ENCODE peak calls at places on chromosomes 2 and 18, in five cellular contexts. Q is GM10248, W is right lobe of liver, I is tibial nerve, V is HFFc6. P is an unnamed sample.

GRCh38 chr2:5946210-5947118 is 254.3 kb downstream of the SOX11 start:
- DNase-seq in Q (no peak), W (no peak), I (no peak), V (no peak), P (no peak)

GRCh38 chr2:105777071-105777482 is 32.4 kb downstream of the NCK2 start:
- DNase-seq in Q (no peak), W (no peak), I (no peak), V (no peak), P (no peak)

GRCh38 chr2:112154246-112155110 is 16.3 kb downstream of the FBLN7 start:
- DNase-seq in Q (no peak), W (no peak), I (no peak), V (no peak), P (no peak)

GRCh38 chr2:1162768-1163584 is 212.3 kb downstream of the SNTG2 start:
- DNase-seq in Q (no peak), W (no peak), I (no peak), V (no peak), P (no peak)

GRCh38 chr2:106562232-106562631 is 75.1 kb downstream of the CD8B2 start:
- DNase-seq in Q (no peak), W (no peak), I (no peak), V (no peak), P (no peak)

GRCh38 chr2:30332791-30333453 is 101.6 kb downstream of the LBH start:
- DNase-seq in Q (peak; percentile 68), W (no peak), I (no peak), V (no peak), P (peak; percentile 67)

GRCh38 chr2:166334800-166335199 is 40.9 kb downstream of the SCN9A start:
- DNase-seq in Q (no peak), W (no peak), I (no peak), V (no peak), P (no peak)

GRCh38 chr18:70405051-70405450 is 116.2 kb downstream of the SOCS6 start:
- DNase-seq in Q (no peak), W (no peak), I (no peak), V (no peak), P (no peak)

GRCh38 chr2:134011936-134012586 is 241.8 kb upstream of the MGAT5 start:
- DNase-seq in Q (no peak), W (no peak), I (no peak), V (no peak), P (no peak)

GRCh38 chr18:23043803-23044376 is 91.4 kb upstream of the CABLES1 start:
- DNase-seq in Q (no peak), W (no peak), I (no peak), V (no peak), P (no peak)

GRCh38 chr2:205763708-205764501 is 81.6 kb downstream of the NRP2 start:
- DNase-seq in Q (peak; percentile 46), W (no peak), I (peak; percentile 45), V (peak; percentile 89), P (peak; percentile 27)

GRCh38 chr2:1750270-1750934 is 6.1 kb upstream of the PXDN start:
- DNase-seq in Q (no peak), W (no peak), I (no peak), V (no peak), P (no peak)

GRCh38 chr2:181892795-181893435 is 1.4 kb downstream of the ITPRID2 start:
- DNase-seq in Q (no peak), W (no peak), I (no peak), V (peak; percentile 59), P (no peak)

GRCh38 chr2:130759906-130760753 is 4.8 kb downstream of the AMER3 start:
- DNase-seq in Q (no peak), W (no peak), I (no peak), V (no peak), P (no peak)

GRCh38 chr2:240713928-240714746 is 22.5 kb downstream of the AQP12A start:
- DNase-seq in Q (no peak), W (no peak), I (no peak), V (no peak), P (no peak)

GRCh38 chr2:83967854-83968253 is 491.2 kb downstream of the SUCLG1 start:
- DNase-seq in Q (no peak), W (no peak), I (no peak), V (no peak), P (no peak)

GRCh38 chr2:159243521-159243920 is 43.0 kb downstream of the WDSUB1 start:
- DNase-seq in Q (no peak), W (no peak), I (no peak), V (no peak), P (no peak)

GRCh38 chr2:94986392-94986963 is 39.0 kb upstream of the MAL start:
- DNase-seq in Q (peak; percentile 67), W (peak; percentile 41), I (peak; percentile 43), V (peak; percentile 62), P (peak; percentile 66)

GRCh38 chr18:76874643-76875389 is 52.5 kb downstream of the ZNF236 start:
- DNase-seq in Q (no peak), W (no peak), I (no peak), V (no peak), P (no peak)

GRCh38 chr2:232368311-232368731 is 10.2 kb upstream of the ALPP start:
- DNase-seq in Q (no peak), W (no peak), I (no peak), V (no peak), P (no peak)

GRCh38 chr2:105243961-105244360 is 2.4 kb downstream of the GPR45 start:
- DNase-seq in Q (no peak), W (no peak), I (no peak), V (no peak), P (no peak)

GRCh38 chr2:150392614-150393013 is 94.9 kb downstream of the RND3 start:
- DNase-seq in Q (no peak), W (no peak), I (no peak), V (no peak), P (no peak)

GRCh38 chr2:223537669-223538601 is 64.2 kb downstream of the SCG2 start:
- DNase-seq in Q (no peak), W (no peak), I (no peak), V (no peak), P (no peak)
- TF ChIP-seq CTCF in Q (no peak), W (no peak), I (no peak), V (no peak), P (no peak)

GRCh38 chr2:63054812-63055509 is 4.3 kb downstream of the OTX1 start:
- DNase-seq in Q (peak; percentile 16), W (no peak), I (no peak), V (no peak), P (peak; percentile 24)

GRCh38 chr2:63052411-63053234 is 2.0 kb downstream of the OTX1 start:
- DNase-seq in Q (no peak), W (no peak), I (no peak), V (no peak), P (peak; percentile 25)

GRCh38 chr2:63055510-63056308 is 5.1 kb downstream of the OTX1 start:
- DNase-seq in Q (peak; percentile 28), W (peak; percentile 20), I (no peak), V (no peak), P (peak; percentile 29)

GRCh38 chr2:63053235-63053888 is 2.7 kb downstream of the OTX1 start:
- DNase-seq in Q (peak; percentile 21), W (no peak), I (no peak), V (no peak), P (peak; percentile 32)

DNA sequence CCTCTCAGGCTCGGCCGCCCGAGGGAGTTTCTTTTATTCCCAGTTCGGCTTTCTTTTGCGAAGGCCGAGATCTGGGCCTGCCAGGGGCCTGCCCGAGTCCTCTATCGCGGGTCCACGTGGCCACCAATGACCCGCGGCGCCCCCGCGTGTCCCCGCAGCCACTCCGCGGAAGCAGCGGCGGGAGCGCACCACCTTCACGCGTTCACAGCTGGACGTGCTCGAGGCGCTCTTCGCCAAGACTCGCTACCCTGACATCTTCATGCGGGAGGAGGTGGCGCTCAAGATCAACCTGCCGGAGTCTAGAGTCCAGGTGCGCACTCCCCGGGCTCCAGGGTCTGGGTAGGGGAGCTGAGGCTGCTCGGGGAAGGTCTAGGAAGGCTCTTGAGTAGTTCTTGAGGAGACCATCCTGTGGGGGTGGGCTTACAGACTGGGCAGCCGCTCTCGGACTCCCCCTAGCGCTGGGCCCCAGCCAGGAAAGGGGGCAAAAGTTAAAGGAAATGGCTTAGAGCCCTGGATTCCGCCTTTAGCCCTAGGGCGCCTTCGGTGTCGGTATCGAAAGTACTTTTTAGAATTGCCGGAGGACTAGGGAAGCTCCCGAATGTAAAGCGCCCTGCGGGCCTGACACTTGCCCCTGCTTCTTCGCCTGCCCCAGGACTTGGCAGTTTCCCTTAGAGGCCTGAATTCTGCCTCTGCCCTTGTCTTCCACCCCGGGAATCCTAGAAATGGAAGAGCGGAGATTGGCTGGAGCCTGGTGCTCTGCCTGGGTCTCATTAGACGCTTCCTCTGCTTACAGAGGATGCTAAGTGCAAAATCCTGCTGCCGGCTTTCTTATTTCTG is 3.5 kb downstream of the OTX1 start:
- DNase-seq in Q (peak; percentile 66), W (peak; percentile 23), I (no peak), V (no peak), P (peak; percentile 72)
- TF ChIP-seq CTCF in Q (peak; percentile 58), W (no peak), I (no peak), V (peak; percentile 48), P (peak; percentile 59)

DNA sequence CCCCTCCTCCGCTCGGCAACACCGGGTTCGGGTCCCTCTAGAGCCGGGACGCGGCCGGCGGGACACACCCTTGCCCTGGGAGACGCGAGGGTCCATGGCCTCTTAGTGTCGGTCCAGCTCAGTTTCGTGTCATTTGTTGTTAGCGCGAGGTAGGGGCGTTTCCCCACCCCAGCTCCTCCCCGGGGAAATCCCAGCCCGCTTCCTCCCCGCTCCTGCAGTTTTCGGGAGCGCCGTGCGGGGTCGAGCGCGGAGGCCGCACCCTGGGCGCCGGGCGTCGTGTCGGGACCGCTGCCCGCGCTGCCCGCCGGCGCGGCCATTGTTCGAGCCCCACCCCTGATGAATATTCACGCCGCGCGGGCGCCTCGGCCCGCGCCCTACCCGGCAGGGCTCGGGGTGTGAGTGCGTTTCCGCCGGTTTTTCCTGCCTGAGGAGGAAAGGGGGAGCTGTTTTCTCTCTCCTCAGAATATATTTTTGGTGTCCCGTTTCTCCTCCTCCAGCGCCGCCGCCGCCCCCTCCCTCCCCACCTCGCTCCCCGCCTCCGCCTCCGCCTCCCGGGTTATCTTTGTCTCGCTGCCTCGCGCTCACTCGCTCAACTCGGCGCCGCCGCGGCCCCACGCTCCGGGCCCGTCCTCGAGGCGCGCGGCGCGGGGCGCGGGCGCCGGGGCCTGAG is at the start of gene MAP4K4:
- DNase-seq in Q (peak; percentile 50), W (peak; percentile 91), I (peak; percentile 75), V (peak; percentile 85), P (peak; percentile 77)
- TF ChIP-seq CTCF in Q (peak; percentile 1), W (peak; percentile 44), I (no peak), V (peak; percentile 69), P (no peak)

DNA sequence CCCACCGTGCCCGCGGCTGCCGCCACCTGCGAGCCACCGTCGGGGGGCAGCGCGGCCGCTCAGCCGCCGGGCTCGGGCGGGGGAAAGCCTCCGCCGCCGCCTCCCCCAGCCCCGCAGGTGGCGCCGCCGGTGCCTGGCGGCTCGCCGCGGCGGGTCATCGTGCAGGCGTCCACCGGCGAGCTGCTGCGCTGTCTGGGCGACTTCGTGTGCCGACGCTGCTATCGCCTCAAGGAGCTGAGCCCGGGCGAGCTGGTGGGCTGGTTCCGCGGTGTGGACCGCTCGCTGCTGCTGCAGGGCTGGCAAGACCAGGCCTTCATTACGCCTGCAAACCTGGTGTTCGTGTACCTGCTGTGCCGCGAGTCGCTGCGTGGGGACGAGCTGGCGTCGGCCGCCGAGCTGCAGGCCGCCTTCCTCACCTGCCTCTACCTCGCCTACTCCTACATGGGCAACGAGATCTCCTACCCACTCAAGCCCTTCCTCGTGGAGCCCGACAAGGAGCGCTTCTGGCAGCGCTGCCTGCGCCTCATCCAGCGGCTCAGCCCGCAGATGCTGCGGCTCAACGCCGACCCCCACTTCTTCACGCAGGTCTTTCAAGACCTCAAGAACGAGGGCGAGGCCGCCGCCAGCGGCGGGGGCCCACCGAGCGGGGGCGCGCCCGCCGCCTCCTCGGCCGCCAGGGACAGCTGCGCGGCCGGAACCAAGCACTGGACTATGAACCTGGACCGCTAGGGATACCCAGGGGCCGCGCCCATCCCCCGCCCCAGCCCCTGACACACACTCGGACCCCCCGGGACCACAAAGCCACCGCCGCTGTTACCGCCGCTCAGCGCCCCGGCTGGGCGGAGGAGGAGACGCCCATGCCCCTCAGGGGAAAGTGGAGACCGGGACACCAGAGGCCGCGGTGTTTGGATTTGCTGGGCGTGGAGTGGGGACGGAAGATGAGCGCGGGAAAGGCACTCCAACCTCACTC is 1.0 kb downstream of the CDK5R2 start:
- DNase-seq in Q (no peak), W (no peak), I (no peak), V (no peak), P (peak; percentile 52)
- TF ChIP-seq CTCF in Q (no peak), W (no peak), I (no peak), V (no peak), P (no peak)

P was measured in GM20000.